ENCODE peak calls at places on chromosomes 4 and X, in eight cellular contexts. U is IMR-90, O is HepG2, Y is A549, I is thyroid gland, C is uterus, Z is HCT116, P is spleen. A is an unnamed sample.

GRCh38 chr4:47218631-47219030 is 187.3 kb downstream of the GABRB1 start:
- DNase-seq in I (no peak), Y (no peak), C (no peak), O (no peak), U (no peak), Z (no peak), P (no peak), A (no peak)

GRCh38 chr4:336893-337142 is 796 bp upstream of the ZNF141 start:
- DNase-seq in Y (no peak), P (no peak), U (no peak), I (peak), O (no peak), C (no peak), Z (no peak), A (no peak)

GRCh38 chr4:104591505-104591904 is 96.8 kb upstream of the CXXC4 start:
- DNase-seq in C (no peak), Z (no peak), Y (no peak), O (no peak), U (no peak), I (no peak), P (no peak), A (no peak)

GRCh38 chr4:22483551-22483981 is 32.3 kb downstream of the ADGRA3 start:
- DNase-seq in I (no peak), U (peak), C (no peak), Y (no peak), P (no peak), Z (no peak), O (no peak), A (no peak)

GRCh38 chr4:114561590-114561989 is 37.0 kb upstream of the UGT8 start:
- DNase-seq in Y (no peak), Z (no peak), P (no peak), C (no peak), O (no peak), I (peak), U (no peak), A (no peak)

GRCh38 chr4:4613641-4614286 is 71.9 kb upstream of the STX18 start:
- DNase-seq in C (no peak), Y (no peak), O (no peak), P (no peak), I (no peak), Z (no peak), U (peak), A (no peak)

GRCh38 chr4:188110741-188111458 is 1.5 kb upstream of the TRIML2 start:
- DNase-seq in C (no peak), U (peak), Y (peak), O (no peak), Z (no peak), P (no peak), I (no peak), A (no peak)

GRCh38 chr4:122728781-122729330 is 3.6 kb upstream of the BBS12 start:
- DNase-seq in Y (no peak), P (no peak), Z (no peak), U (no peak), O (no peak), C (no peak), I (no peak), A (no peak)

GRCh38 chr4:188275686-188276085 is 136.4 kb downstream of the TRIML1 start:
- DNase-seq in Z (no peak), C (no peak), O (no peak), Y (no peak), I (no peak), U (no peak), P (no peak), A (no peak)

GRCh38 chrX:134520860-134521390 is 61.0 kb downstream of the HPRT1 start:
- DNase-seq in C (no peak), Z (peak), Y (peak), I (peak), O (peak), P (no peak), U (peak), A (no peak)

GRCh38 chr4:123415977-123416376 is 19.4 kb downstream of the SPRY1 start:
- DNase-seq in P (no peak), Z (no peak), C (no peak), U (peak), Y (no peak), O (peak), I (no peak), A (no peak)

GRCh38 chrX:109310031-109310430 is 171.9 kb downstream of the GUCY2F start:
- DNase-seq in O (no peak), C (no peak), Y (no peak), Z (no peak), I (no peak), P (no peak), U (no peak), A (no peak)

GRCh38 chrX:131895002-131895401 is 128.1 kb upstream of the STK26 start:
- DNase-seq in U (peak), C (no peak), P (no peak), O (no peak), I (no peak), Z (no peak), Y (no peak), A (no peak)

GRCh38 chr4:37767546-37767945 is 58.9 kb upstream of the PGM2 start:
- DNase-seq in O (peak), I (peak), C (peak), U (peak), Z (no peak), Y (no peak), P (peak), A (peak)

GRCh38 chrX:134646671-134647070 is 11.6 kb downstream of the PLAC1 start:
- DNase-seq in I (no peak), U (no peak), Z (no peak), P (no peak), O (no peak), C (no peak), Y (no peak), A (no peak)

GRCh38 chr4:151527699-151528098 is 118.7 kb downstream of the FHIP1A start:
- DNase-seq in C (no peak), Y (no peak), O (no peak), U (no peak), I (no peak), Z (no peak), P (no peak), A (no peak)

GRCh38 chr4:87975466-87975865 is at the start of gene SPP1:
- DNase-seq in I (no peak), P (peak), Y (peak), Z (no peak), O (peak), C (no peak), U (peak), A (no peak)

GRCh38 chr4:102518703-102519131 is 17.6 kb downstream of the NFKB1 start:
- DNase-seq in Z (no peak), I (no peak), C (no peak), Y (no peak), O (no peak), P (no peak), U (no peak), A (no peak)

GRCh38 chr4:12555011-12555410 is 929.1 kb downstream of the RAB28 start:
- DNase-seq in C (no peak), I (no peak), Z (no peak), Y (no peak), O (no peak), P (no peak), U (no peak), A (no peak)
- H3K4me3 ChIP-seq in C (no peak), I (no peak), Z (no peak), Y (no peak), O (no peak), P (no peak), U (no peak), A (no peak)

GRCh38 chr4:2786152-2786671 is 6.7 kb upstream of the SH3BP2 start:
- DNase-seq in O (no peak), P (peak), C (no peak), Y (no peak), I (no peak), U (no peak), Z (no peak), A (no peak)
- H3K27ac ChIP-seq in O (no peak), P (peak), C (no peak), Y (no peak), I (no peak), U (no peak), Z (no peak), A (no peak)

GRCh38 chr4:14918336-14918735 is 83.9 kb upstream of the CPEB2 start:
- DNase-seq in Y (no peak), P (no peak), I (no peak), U (no peak), O (no peak), Z (no peak), C (no peak), A (no peak)

GRCh38 chr4:14920237-14920636 is 82.0 kb upstream of the CPEB2 start:
- DNase-seq in U (no peak), O (no peak), I (no peak), C (no peak), Z (no peak), P (no peak), Y (no peak), A (no peak)

GRCh38 chr4:14917305-14917647 is 85.0 kb upstream of the CPEB2 start:
- DNase-seq in P (no peak), Y (no peak), Z (no peak), I (no peak), C (no peak), U (no peak), O (no peak), A (no peak)

GRCh38 chr4:14920759-14921313 is 81.4 kb upstream of the CPEB2 start:
- DNase-seq in O (no peak), C (no peak), Z (no peak), U (no peak), Y (no peak), P (no peak), I (no peak), A (no peak)

GRCh38 chr4:14919785-14920184 is 82.5 kb upstream of the CPEB2 start:
- DNase-seq in Y (no peak), Z (no peak), O (no peak), I (no peak), U (no peak), C (no peak), P (peak), A (no peak)
- TF ChIP-seq POLR2A in Y (no peak), Z (no peak), O (no peak), I (no peak), U (no peak), C (no peak), P (no peak), A (no peak)

GRCh38 chrX:35919536-35920309 is at the start of gene CFAP47:
- DNase-seq in I (peak), C (no peak), O (no peak), Y (peak), P (peak), Z (no peak), U (no peak), A (peak)
- H3K4me3 ChIP-seq in I (peak), C (no peak), O (no peak), Y (peak), P (no peak), Z (no peak), U (no peak), A (no peak)

GRCh38 chr4:182101618-182102017 is 141.6 kb upstream of the TENM3 start:
- DNase-seq in C (no peak), P (no peak), U (no peak), O (no peak), I (no peak), Y (no peak), Z (no peak), A (no peak)

GRCh38 chr4:182105416-182105815 is 137.8 kb upstream of the TENM3 start:
- DNase-seq in Z (no peak), I (no peak), Y (no peak), P (no peak), U (no peak), C (no peak), O (no peak), A (no peak)

GRCh38 chr4:182107931-182108330 is 135.3 kb upstream of the TENM3 start:
- DNase-seq in Z (no peak), U (no peak), P (no peak), I (no peak), C (no peak), O (no peak), Y (no peak), A (no peak)

GRCh38 chr4:182102576-182102975 is 140.6 kb upstream of the TENM3 start:
- DNase-seq in I (no peak), Z (no peak), P (no peak), O (no peak), Y (no peak), C (no peak), U (no peak), A (no peak)

GRCh38 chr4:182103614-182104319 is 139.4 kb upstream of the TENM3 start:
- DNase-seq in P (no peak), O (no peak), C (no peak), Y (no peak), U (no peak), Z (no peak), I (no peak), A (no peak)
- H3K27ac ChIP-seq in P (no peak), O (no peak), C (no peak), Y (no peak), U (no peak), Z (no peak), I (no peak), A (no peak)

GRCh38 chr4:15004701-15005301 is 2.5 kb downstream of the CPEB2 start:
- DNase-seq in P (peak), I (peak), U (peak), C (peak), Y (no peak), Z (no peak), O (peak), A (peak)
- TF ChIP-seq POLR2A in P (no peak), I (no peak), U (peak), C (peak), Y (no peak), Z (no peak), O (no peak), A (peak)

DNA sequence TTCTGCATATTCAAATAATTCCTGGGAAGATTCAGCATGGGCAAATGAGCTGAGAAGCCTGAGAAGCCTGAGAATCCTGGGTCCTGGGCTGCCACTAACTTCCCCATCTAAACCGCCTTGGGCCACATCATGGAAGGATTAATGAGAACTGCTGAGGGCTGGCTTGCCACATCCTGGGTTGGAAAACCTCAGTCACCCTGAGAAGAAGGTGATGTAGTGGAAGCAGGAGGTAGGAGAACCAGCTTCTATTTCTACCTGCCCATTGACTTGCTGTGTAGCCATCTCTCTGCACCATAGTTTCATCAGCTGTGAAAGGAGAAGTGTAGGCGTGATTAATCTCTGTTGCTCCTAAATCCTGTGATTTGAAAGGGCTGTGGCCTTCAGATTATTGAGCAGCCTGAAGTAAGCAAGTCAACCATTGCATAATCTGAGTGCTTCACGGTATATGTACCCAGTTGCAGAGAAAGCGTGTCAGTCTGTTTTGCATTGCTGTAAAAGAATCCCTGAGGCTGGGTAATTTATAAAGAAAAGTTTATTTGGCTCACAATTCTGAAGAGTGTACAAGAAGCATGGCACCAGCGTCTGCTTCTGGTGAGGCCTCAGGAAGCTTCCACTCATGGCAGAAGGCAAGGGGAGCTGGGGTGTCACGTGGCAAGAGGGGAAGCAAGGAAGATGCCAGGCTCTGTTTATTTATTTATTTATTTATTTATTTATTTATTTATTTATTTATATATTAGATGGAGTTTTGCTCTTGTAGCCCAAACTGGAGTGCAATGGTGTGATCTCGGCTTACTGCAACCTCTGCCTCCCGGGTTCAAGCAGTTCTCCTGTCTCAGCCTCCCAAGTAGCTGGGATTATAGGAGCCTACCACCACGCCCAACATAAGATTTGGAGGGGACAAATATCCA is 140.9 kb upstream of the ATP6AP2 start:
- DNase-seq in O (no peak), P (no peak), U (no peak), Z (no peak), I (no peak), C (no peak), Y (no peak), A (no peak)
- H3K4me3 ChIP-seq in O (no peak), P (no peak), U (no peak), Z (no peak), I (no peak), C (no peak), Y (no peak), A (no peak)

DNA sequence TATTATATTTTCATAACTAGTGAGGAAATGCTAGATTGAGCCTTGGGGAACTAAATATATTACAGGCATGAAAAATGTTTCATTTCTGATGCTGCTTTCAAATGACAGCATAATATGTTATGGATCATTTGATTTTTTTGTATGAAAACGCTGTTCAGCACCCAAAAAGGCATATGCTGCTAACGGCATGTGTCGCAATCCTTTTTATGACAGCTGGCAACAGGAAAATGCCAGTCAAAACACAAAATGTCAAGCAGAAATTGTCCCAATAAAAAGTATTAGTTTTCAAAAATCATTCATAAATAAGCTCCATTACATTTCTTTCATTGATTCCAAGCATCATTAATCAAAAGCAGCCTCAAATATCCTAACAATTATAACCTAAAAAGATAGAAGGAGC is 1244.5 kb downstream of the PCDH7 start:
- DNase-seq in O (no peak), Y (no peak), Z (no peak), C (no peak), P (no peak), I (no peak), U (no peak), A (no peak)
- H3K27ac ChIP-seq in O (no peak), Y (no peak), Z (no peak), C (no peak), P (no peak), I (no peak), U (no peak), A (no peak)